ENCODE peak calls at places on chromosomes 2 and 18, in ten cellular contexts. Q is effector memory CD4-positive, alpha-beta T cell; L is cardiac muscle cell; J is right lobe of liver; F is upper lobe of right lung; D is neuronal stem cell; K is colonic mucosa; G is A549; Y is spleen; R is heart left ventricle. M is an unnamed sample.
A peak's percentile ranks its signal among the peaks of the same experiment; 100 is the strongest.

GRCh38 chr2:233059797-233060499 is at the start of gene INPP5D:
- DNase-seq in R (peak; percentile 68), G (no peak), F (peak; percentile 77), D (no peak), K (peak; percentile 53), L (no peak), J (peak; percentile 72), Q (peak; percentile 61), Y (peak; percentile 95), M (no peak)

GRCh38 chr2:143261986-143262784 is 133.0 kb downstream of the ARHGAP15 start:
- DNase-seq in D (no peak), K (no peak), Q (peak; percentile 13), R (no peak), Y (peak; percentile 83), J (no peak), G (no peak), F (no peak), L (no peak), M (no peak)

GRCh38 chr2:237096911-237097310 is 11.2 kb downstream of the COPS8 start:
- DNase-seq in F (no peak), K (no peak), L (no peak), Q (no peak), Y (no peak), J (no peak), R (no peak), D (no peak), G (no peak), M (no peak)

GRCh38 chr2:148900350-148900749 is 25.3 kb downstream of the KIF5C start:
- DNase-seq in Q (no peak), F (no peak), K (no peak), J (no peak), R (no peak), Y (no peak), G (no peak), L (no peak), D (no peak), M (no peak)

GRCh38 chr2:150063432-150063889 is 424.0 kb downstream of the RND3 start:
- DNase-seq in D (no peak), Q (no peak), J (no peak), L (no peak), Y (no peak), G (no peak), R (no peak), F (no peak), K (no peak), M (no peak)

GRCh38 chr2:227817940-227818568 is 4.4 kb downstream of the CCL20 start:
- DNase-seq in Y (peak; percentile 83), R (peak; percentile 29), K (peak; percentile 79), Q (peak; percentile 79), F (peak; percentile 91), J (no peak), D (no peak), G (peak; percentile 99), L (peak; percentile 25), M (peak; percentile 100)

GRCh38 chr2:226782092-226782713 is 17.4 kb downstream of the IRS1 start:
- DNase-seq in D (no peak), Q (no peak), L (no peak), G (no peak), R (no peak), K (no peak), J (no peak), F (no peak), Y (no peak), M (no peak)

GRCh38 chr2:7612969-7613368 is 695.8 kb downstream of the RNF144A start:
- DNase-seq in L (no peak), J (no peak), D (no peak), R (no peak), F (no peak), G (no peak), Y (no peak), Q (no peak), K (no peak), M (no peak)

GRCh38 chr2:118805061-118805690 is 42.3 kb downstream of the EN1 start:
- DNase-seq in J (no peak), D (no peak), R (no peak), G (no peak), Y (no peak), L (no peak), Q (no peak), K (no peak), F (no peak), M (no peak)

GRCh38 chr2:58634653-58635347 is 393.7 kb upstream of the FANCL start:
- DNase-seq in Q (no peak), Y (no peak), L (no peak), G (peak; percentile 36), J (no peak), K (no peak), D (no peak), R (no peak), F (no peak), M (peak; percentile 23)

GRCh38 chr2:230872968-230873669 is 8.4 kb downstream of the ITM2C start:
- DNase-seq in Q (no peak), D (no peak), G (no peak), K (no peak), F (peak; percentile 46), R (no peak), Y (no peak), L (no peak), J (peak; percentile 51), M (no peak)

GRCh38 chr18:60980422-60981005 is 352.7 kb upstream of the CDH20 start:
- DNase-seq in K (no peak), Q (no peak), D (no peak), G (no peak), Y (no peak), F (no peak), J (no peak), R (no peak), L (no peak), M (no peak)

GRCh38 chr2:160298960-160299359 is 98.9 kb upstream of the ITGB6 start:
- DNase-seq in D (no peak), K (no peak), G (no peak), Q (no peak), L (no peak), F (no peak), R (no peak), J (no peak), Y (no peak), M (no peak)

GRCh38 chr2:22904126-22904684 is 480.8 kb upstream of the KLHL29 start:
- DNase-seq in R (peak; percentile 9), J (no peak), Y (no peak), Q (no peak), L (peak; percentile 71), D (peak; percentile 47), K (peak; percentile 41), F (peak; percentile 68), G (peak; percentile 17), M (no peak)

GRCh38 chr2:32011566-32011960 is 755 bp upstream of the MEMO1 start:
- DNase-seq in K (no peak), L (no peak), Y (peak; percentile 74), J (no peak), G (no peak), R (no peak), D (no peak), F (no peak), Q (no peak), M (no peak)

GRCh38 chr18:56574827-56575226 is 63.6 kb downstream of the TXNL1 start:
- DNase-seq in F (no peak), R (peak; percentile 79), K (no peak), Q (no peak), J (no peak), Y (no peak), D (no peak), G (no peak), L (no peak), M (no peak)

GRCh38 chr18:63131944-63132818 is 187.4 kb downstream of the BCL2 start:
- DNase-seq in R (no peak), Q (no peak), J (no peak), D (no peak), Y (no peak), G (no peak), K (no peak), L (no peak), F (no peak), M (no peak)

DNA sequence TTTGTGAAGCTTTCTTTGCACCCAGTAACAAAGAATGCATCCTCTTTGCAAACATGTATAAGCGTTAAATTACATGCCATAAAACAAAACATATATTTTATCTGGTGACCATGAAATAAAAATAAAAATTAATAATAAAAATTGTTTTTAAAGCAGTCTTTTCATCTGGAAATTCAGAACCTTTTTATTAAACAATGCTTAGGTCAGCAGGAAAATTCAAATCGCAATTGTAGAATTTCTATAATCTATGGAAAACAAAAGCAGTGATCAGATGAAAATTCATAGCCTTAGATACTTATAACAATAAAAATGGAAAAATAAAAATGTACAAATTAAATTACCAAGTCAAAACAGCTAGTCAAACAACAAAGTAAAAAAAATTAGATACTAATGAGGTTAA is 435.9 kb upstream of the CHAC2 start:
- DNase-seq in K (no peak), L (no peak), R (no peak), F (no peak), Y (no peak), D (no peak), Q (no peak), G (no peak), J (no peak), M (no peak)
- H3K27ac ChIP-seq in K (no peak overlapping the region), L (no peak overlapping the region), R (no peak overlapping the region), F (no peak overlapping the region), Y (no peak overlapping the region), D (no peak overlapping the region), Q (no peak overlapping the region), G (no peak overlapping the region), J (no peak overlapping the region), M (no peak overlapping the region)

GRCh38 chr18:13269599-13270011 is 51.0 kb downstream of the LDLRAD4 start:
- DNase-seq in J (no peak), K (no peak), L (no peak), Q (no peak), D (no peak), Y (no peak), F (peak; percentile 37), R (peak; percentile 64), G (no peak), M (no peak)
- H3K27ac ChIP-seq in J (no peak overlapping the region), K (no peak overlapping the region), L (no peak overlapping the region), Q (no peak overlapping the region), D (no peak overlapping the region), Y (peak overlapping the region; percentile 35), F (no peak overlapping the region), R (peak overlapping the region; percentile 63), G (no peak overlapping the region), M (no peak overlapping the region)

DNA sequence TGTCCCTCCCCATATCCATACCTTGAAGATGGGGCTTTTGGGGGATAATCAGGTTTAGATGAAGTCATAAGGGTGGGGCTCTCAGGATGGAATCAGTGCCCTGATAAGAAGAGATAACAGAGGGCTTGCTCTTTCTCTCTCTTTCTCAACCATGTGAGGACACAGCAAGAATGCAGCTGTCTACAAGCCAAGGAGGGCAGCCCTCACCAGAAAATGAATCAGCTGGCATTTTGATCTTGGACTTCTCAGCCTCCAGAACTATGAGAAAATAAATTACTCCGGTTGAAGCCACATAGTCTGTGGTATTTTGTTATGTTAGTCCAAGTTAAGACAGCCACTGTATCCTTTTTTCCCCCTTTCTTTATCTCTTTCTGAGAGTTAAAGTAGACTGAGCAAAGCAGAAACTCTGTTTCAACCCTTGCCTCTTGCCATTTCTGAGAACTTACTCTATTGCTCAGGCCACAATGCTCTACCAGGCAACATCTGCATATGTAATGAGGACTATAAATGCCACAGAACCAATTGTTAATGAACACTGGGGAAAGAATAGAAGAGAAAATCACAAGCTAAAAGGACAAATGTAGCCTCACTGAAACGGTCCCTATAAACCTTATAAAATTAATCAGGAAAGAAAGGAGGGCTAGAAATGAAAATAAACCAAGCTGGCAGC is 56.9 kb downstream of the SRBD1 start:
- DNase-seq in R (no peak), K (no peak), D (no peak), J (no peak), Y (no peak), F (no peak), L (no peak), G (no peak), Q (no peak), M (no peak)
- H3K27ac ChIP-seq in R (no peak overlapping the region), K (no peak overlapping the region), D (no peak overlapping the region), J (no peak overlapping the region), Y (peak overlapping the region; percentile 22), F (no peak overlapping the region), L (no peak overlapping the region), G (no peak overlapping the region), Q (no peak overlapping the region), M (no peak overlapping the region)

GRCh38 chr2:162232611-162233115 is 10.6 kb downstream of the FAP start:
- DNase-seq in L (no peak), D (no peak), J (no peak), G (no peak), R (no peak), F (no peak), K (no peak), Q (no peak), Y (no peak), M (no peak)
- H3K27ac ChIP-seq in L (no peak overlapping the region), D (no peak overlapping the region), J (no peak overlapping the region), G (no peak overlapping the region), R (no peak overlapping the region), F (no peak overlapping the region), K (no peak overlapping the region), Q (no peak overlapping the region), Y (no peak overlapping the region), M (peak overlapping the region; percentile 51)

M was measured in keratinocyte.